ENCODE peak calls at places on chromosomes 13 and 19, in eight cellular contexts. T is PC-3, G is fibroblast of pulmonary artery, W is lower leg skin, N is RWPE1, J is SK-N-SH, U is heart right ventricle, B is coronary artery. L is an unnamed sample.

GRCh38 chr19:37551123-37551993 is 43.2 kb downstream of the ZNF571 start:
- DNase-seq in T (no peak), G (peak; percentile 81), W (peak; percentile 84), N (peak; percentile 27), J (peak; percentile 95), U (peak; percentile 64), B (no peak), L (no peak)

GRCh38 chr13:112903606-112904195 is 65.3 kb upstream of the MCF2L start:
- DNase-seq in T (no peak), G (no peak), W (peak; percentile 58), N (no peak), J (no peak), U (no peak), B (no peak), L (no peak)

GRCh38 chr13:95676100-95676774 is 702 bp upstream of the DNAJC3 start:
- DNase-seq in T (peak; percentile 37), G (peak; percentile 52), W (peak; percentile 85), N (peak; percentile 48), J (no peak), U (no peak), B (no peak), L (peak; percentile 75)

GRCh38 chr13:66087149-66087780 is 1142.9 kb downstream of the PCDH9 start:
- DNase-seq in T (no peak), G (peak; percentile 63), W (no peak), N (no peak), J (no peak), U (no peak), B (no peak), L (no peak)

GRCh38 chr13:21071894-21072293 is 10.5 kb upstream of the LATS2 start:
- DNase-seq in T (peak; percentile 24), G (no peak), W (no peak), N (no peak), J (no peak), U (no peak), B (no peak), L (no peak)

GRCh38 chr13:93450226-93450625 is 223.6 kb downstream of the GPC6 start:
- DNase-seq in T (no peak), G (peak; percentile 59), W (no peak), N (no peak), J (peak; percentile 22), U (no peak), B (no peak), L (peak; percentile 40)

GRCh38 chr19:46614114-46614701 is 10.7 kb downstream of the PTGIR start:
- DNase-seq in T (peak; percentile 81), G (peak; percentile 87), W (peak; percentile 96), N (peak; percentile 82), J (peak; percentile 91), U (peak; percentile 86), B (no peak), L (peak; percentile 80)

GRCh38 chr19:48713041-48713863 is 6.3 kb downstream of the MAMSTR start:
- DNase-seq in T (no peak), G (no peak), W (no peak), N (no peak), J (peak; percentile 59), U (no peak), B (peak; percentile 73), L (peak; percentile 33)

GRCh38 chr19:10915511-10916091 is 12.8 kb downstream of the YIPF2 start:
- DNase-seq in T (peak; percentile 88), G (peak; percentile 66), W (no peak), N (peak; percentile 80), J (peak; percentile 68), U (no peak), B (no peak), L (peak; percentile 92)

GRCh38 chr13:43279696-43280095 is 256.3 kb downstream of the DNAJC15 start:
- DNase-seq in T (no peak), G (no peak), W (no peak), N (no peak), J (no peak), U (no peak), B (no peak), L (no peak)

GRCh38 chr13:30026093-30026492 is 175.7 kb upstream of the UBL3 start:
- DNase-seq in T (peak; percentile 80), G (peak; percentile 21), W (no peak), N (no peak), J (no peak), U (no peak), B (no peak), L (no peak)

GRCh38 chr13:33169273-33169980 is 116.1 kb downstream of the STARD13 start:
- DNase-seq in T (peak; percentile 73), G (peak; percentile 79), W (no peak), N (peak; percentile 75), J (no peak), U (no peak), B (no peak), L (peak; percentile 70)

GRCh38 chr19:55340144-55340783 is 588 bp downstream of the KMT5C start:
- DNase-seq in T (no peak), G (no peak), W (no peak), N (no peak), J (peak; percentile 63), U (no peak), B (no peak), L (no peak)

GRCh38 chr13:109394311-109394988 is 391.9 kb downstream of the IRS2 start:
- DNase-seq in T (no peak), G (no peak), W (no peak), N (no peak), J (no peak), U (no peak), B (no peak), L (no peak)

GRCh38 chr19:18329035-18329376 is 6.1 kb upstream of the LSM4 start:
- DNase-seq in T (no peak), G (no peak), W (no peak), N (no peak), J (no peak), U (no peak), B (no peak), L (no peak)

GRCh38 chr19:40597329-40597838 is 3.8 kb upstream of the LTBP4 start:
- DNase-seq in T (no peak), G (no peak), W (no peak), N (no peak), J (no peak), U (no peak), B (no peak), L (no peak)

GRCh38 chr13:105219636-105220035 is 1315.8 kb downstream of the EFNB2 start:
- DNase-seq in T (no peak), G (no peak), W (no peak), N (no peak), J (no peak), U (no peak), B (no peak), L (no peak)

GRCh38 chr13:30905932-30906383 is at the start of gene MEDAG:
- DNase-seq in T (no peak), G (peak; percentile 87), W (peak; percentile 97), N (no peak), J (no peak), U (peak; percentile 79), B (peak; percentile 93), L (no peak)

GRCh38 chr19:3302755-3303154 is 63.6 kb upstream of the NFIC start:
- DNase-seq in T (no peak), G (no peak), W (no peak), N (no peak), J (no peak), U (no peak), B (no peak), L (no peak)
- TF ChIP-seq CTCF in T (no peak), G (no peak), W (no peak), N (no peak), J (no peak), U (no peak), B (no peak), L (no peak)

DNA sequence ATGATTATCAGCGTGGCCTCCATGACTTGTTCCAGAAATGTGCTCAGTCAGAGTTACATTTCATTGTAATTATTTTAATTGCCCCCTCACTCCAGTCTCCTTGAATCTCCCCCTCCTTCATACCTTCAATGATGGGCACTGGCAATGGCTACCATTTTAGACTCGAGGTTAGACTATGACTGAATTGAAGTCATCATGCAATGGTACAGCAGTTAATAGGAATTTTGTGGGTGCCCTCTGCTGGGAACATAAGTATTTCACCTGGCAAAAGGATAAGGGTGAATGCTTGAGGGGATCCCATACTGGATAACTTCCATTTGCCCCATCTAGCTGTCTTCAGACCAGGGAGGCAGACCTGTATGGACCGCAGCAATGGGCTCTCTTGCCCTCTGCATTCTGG is 32.2 kb upstream of the USP12 start:
- DNase-seq in T (peak; percentile 29), G (peak; percentile 50), W (no peak), N (no peak), J (no peak), U (no peak), B (no peak), L (peak; percentile 44)
- TF ChIP-seq CTCF in T (peak; percentile 47), G (peak; percentile 26), W (no peak), N (no peak), J (peak; percentile 46), U (peak; percentile 19), B (no peak), L (no peak)

GRCh38 chr19:12733369-12733896 is 1.1 kb downstream of the TRIR start:
- DNase-seq in T (peak; percentile 53), G (peak; percentile 49), W (no peak), N (peak; percentile 68), J (peak; percentile 76), U (no peak), B (no peak), L (peak; percentile 68)
- TF ChIP-seq CTCF in T (peak; percentile 68), G (peak; percentile 34), W (no peak), N (no peak), J (peak; percentile 54), U (no peak), B (no peak), L (peak; percentile 38)

DNA sequence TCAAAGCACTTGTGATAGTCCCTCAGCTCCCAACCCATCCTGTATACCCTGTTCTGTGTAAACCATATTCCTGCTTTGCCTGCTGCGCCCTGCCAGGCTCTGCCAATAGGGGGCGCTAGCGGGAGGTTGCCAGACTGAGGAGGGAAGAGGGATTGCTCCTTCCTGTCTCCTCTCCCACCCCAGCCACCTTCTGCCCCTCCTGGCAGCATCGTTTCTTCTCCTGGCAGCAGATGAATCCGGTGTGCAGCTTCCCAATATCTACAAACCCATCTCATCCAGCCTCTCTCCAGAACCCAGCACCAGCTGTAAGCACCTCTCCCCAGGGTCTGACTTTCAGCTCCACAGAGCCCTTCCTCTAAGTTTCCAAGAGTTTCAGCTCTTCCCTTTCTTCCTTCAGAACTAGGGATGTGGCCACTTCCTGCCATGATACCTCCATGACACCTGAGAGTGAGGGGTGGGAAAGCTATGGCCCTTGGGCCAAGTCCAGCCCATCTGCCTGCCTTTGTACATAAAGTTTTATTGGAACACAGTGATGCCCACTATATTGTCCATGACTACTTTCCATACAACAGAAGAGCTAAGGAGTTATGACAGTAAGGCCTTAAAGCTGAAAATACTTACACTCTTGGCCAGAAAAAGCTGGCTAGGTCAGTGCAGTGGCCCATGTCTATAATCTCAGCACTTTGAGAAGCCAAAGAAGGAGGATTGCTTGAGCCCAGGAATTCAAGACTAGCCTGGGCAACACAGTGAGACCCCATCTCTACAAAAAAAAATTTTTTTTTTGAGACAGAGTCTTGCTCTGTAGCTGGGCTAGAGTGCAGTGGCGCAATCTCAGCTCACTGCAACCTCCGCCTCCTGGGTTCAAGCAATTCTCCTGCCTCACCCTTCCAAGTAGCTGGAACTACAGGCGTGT is 34.5 kb upstream of the ATP1A3 start:
- DNase-seq in T (peak; percentile 9), G (no peak), W (no peak), N (no peak), J (peak; percentile 65), U (no peak), B (no peak), L (peak; percentile 26)
- TF ChIP-seq CTCF in T (peak; percentile 61), G (peak; percentile 47), W (no peak), N (peak; percentile 25), J (peak; percentile 56), U (peak; percentile 20), B (no peak), L (peak; percentile 36)

L was measured in MCF 10A.